ENCODE peak calls at places on chromosomes 16 and 17, in four cellular contexts. J is GM12878, M is K562, H is HepG2. O is an unnamed sample.

GRCh38 chr16:2256531-2257140 is 5.2 kb upstream of the ECI1 start:
- DNase-seq in H (no peak), J (no peak), M (no peak), O (no peak)

GRCh38 chr16:2765462-2766404 is 11.3 kb downstream of the ELOB start:
- DNase-seq in H (no peak), J (no peak), M (no peak), O (no peak)

GRCh38 chr17:83200231-83200699 is 120.9 kb downstream of the METRNL start:
- DNase-seq in J (no peak), H (no peak), M (no peak), O (peak)

GRCh38 chr16:17354121-17354750 is 116.5 kb downstream of the XYLT1 start:
- DNase-seq in H (no peak), J (no peak), M (no peak), O (no peak)

GRCh38 chr16:3525951-3526350 is 25.1 kb downstream of the CLUAP1 start:
- DNase-seq in H (no peak), M (no peak), J (no peak), O (no peak)

GRCh38 chr17:44374306-44375195 is 10.9 kb upstream of the FAM171A2 start:
- DNase-seq in J (no peak), M (peak), H (peak), O (peak)

GRCh38 chr16:83301966-83302365 is 505.8 kb upstream of the HSBP1 start:
- DNase-seq in H (no peak), M (no peak), J (no peak), O (no peak)

GRCh38 chr16:76943936-76944335 is 247.1 kb upstream of the MON1B start:
- DNase-seq in J (no peak), M (no peak), H (no peak), O (no peak)

GRCh38 chr16:2716101-2716885 is 3.7 kb downstream of the PRSS27 start:
- DNase-seq in H (no peak), M (no peak), J (no peak), O (no peak)

GRCh38 chr16:66382966-66383299 is 16.4 kb downstream of the CDH5 start:
- DNase-seq in M (no peak), J (no peak), H (peak), O (no peak)

GRCh38 chr17:51857052-51857593 is 301.4 kb downstream of the CA10 start:
- DNase-seq in H (no peak), J (no peak), M (no peak), O (no peak)

GRCh38 chr17:78176548-78177025 is 8.2 kb downstream of the SYNGR2 start:
- DNase-seq in J (no peak), H (no peak), M (peak), O (peak)

GRCh38 chr17:40061532-40062038 is 1.2 kb upstream of the THRA start:
- DNase-seq in J (no peak), M (no peak), H (no peak), O (no peak)

GRCh38 chr17:82465023-82465603 is 6.6 kb downstream of the NARF start:
- DNase-seq in M (no peak), H (no peak), J (no peak), O (no peak)

GRCh38 chr16:77794586-77794985 is 6.2 kb downstream of the VAT1L start:
- DNase-seq in J (no peak), M (no peak), H (no peak), O (no peak)

DNA sequence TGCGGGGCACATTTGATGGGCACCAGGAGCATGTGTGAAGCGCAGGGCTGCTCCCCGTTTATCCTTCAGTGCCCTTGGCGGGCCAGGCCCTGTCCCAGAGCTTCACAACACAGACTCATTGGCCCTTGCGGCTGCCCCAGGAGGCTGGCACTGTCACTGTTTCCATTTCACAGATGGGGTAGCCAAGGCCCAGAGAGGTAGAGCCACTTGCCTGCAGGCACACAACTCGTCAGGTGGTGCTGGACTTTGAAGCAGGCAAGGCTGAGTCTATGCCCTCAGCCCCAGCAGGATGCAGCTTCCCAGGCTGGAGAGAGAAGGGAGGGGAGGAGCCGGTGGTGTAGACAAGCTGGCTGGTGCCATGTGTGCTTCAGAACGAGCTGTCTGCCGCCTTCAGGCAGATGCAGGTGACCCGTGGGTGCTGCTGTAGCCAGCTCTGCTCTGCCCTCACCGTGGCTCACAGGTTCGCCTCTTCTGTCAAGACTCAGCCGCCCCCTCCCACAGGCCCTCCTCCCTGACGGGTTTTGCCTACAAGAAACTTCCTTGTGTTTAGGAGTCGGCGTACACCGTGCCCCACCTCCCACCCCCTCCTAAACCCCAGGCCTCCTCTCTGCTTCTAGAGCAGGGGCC is 232.3 kb upstream of the CIBAR2 start:
- DNase-seq in J (no peak), H (no peak), M (no peak), O (no peak)
- TF ChIP-seq CREM in J (no peak), H (no peak), M (no peak), O (no peak)

GRCh38 chr16:80935691-80936090 is 71.0 kb downstream of the CMC2 start:
- DNase-seq in J (no peak), H (no peak), M (no peak), O (no peak)

GRCh38 chr16:80932725-80933124 is 74.0 kb downstream of the CMC2 start:
- DNase-seq in J (no peak), M (no peak), H (no peak), O (no peak)

GRCh38 chr16:80936410-80936809 is 70.3 kb downstream of the CMC2 start:
- DNase-seq in M (no peak), J (no peak), H (no peak), O (no peak)

GRCh38 chr16:80931661-80931984 is 75.1 kb downstream of the CMC2 start:
- DNase-seq in J (no peak), M (no peak), H (no peak), O (no peak)

DNA sequence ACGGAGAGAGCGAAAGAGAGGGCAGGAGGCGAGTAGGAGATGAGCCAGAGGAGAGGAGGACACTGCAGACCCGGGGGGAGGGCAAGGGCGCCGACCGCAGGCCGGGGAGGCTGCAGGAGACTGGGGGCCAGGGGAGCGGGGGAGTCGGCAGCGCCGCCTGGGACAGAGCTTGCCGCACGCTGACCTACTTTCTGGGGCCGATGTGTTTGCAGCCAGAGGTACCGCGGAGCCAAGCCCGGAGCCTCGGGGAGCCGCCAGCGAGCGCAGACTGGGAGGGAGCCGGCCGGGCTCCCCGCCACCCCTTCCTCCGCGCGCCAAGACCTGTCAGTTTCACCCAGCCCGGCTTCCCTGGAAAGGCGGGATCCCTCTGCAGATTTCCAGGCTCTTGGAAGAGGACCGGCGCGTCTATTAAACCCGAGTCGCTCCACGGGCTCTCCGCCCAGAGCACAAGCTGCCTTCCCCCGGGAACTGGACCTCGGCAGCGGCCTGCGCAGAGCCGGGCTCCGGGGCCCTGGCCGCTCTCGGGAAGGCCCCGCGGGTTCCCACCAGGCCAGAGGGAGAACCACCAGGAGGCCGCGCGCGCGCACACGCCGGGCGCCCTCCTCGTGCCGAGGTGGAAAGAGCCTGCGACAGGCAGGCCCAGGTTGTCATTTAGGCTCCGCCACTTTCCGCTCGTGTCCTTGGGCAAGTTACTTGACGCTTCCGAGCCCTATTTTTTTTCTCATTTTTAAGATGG is 74.5 kb downstream of the CMC2 start:
- DNase-seq in H (peak), M (peak), J (no peak), O (peak)
- TF ChIP-seq CREM in H (no peak), M (no peak), J (no peak), O (no peak)

GRCh38 chr16:27452569-27453475 is 50.8 kb downstream of the IL21R start:
- DNase-seq in H (no peak), M (no peak), J (peak), O (no peak)

GRCh38 chr16:27448531-27449433 is 46.8 kb downstream of the IL21R start:
- DNase-seq in H (peak), M (no peak), J (no peak), O (no peak)

GRCh38 chr16:27449434-27450188 is 47.6 kb downstream of the IL21R start:
- DNase-seq in J (no peak), M (no peak), H (no peak), O (no peak)

GRCh38 chr16:27453476-27453825 is 51.5 kb downstream of the IL21R start:
- DNase-seq in M (no peak), H (no peak), J (no peak), O (no peak)

DNA sequence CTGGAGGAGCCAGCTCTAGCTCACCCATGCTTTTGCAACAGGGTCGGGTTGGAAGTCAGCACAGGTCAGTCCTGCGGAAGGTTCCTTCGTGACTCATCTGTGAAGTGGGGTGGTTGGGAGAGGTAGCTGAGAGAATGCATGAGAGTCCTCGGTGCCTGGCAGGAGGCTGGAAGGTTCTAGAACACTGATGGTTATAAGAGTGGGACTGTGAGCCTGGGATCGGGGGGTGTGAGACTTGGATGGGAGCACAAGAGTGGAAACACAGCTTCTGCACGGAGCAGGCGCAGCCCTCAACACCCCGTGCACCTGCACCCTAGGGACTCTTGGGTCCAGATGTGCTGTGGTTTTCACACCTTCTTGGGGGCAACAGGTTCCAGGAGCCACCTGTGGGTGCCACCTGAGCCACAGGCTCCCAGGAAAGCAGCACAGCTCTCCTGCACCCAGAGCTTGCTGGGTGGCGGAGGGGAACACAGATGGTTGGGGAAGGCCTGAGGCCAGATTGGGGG is 48.9 kb downstream of the IL21R start:
- DNase-seq in H (no peak), J (peak), M (no peak), O (no peak)
- TF ChIP-seq CREM in H (no peak), J (peak), M (no peak), O (no peak)

DNA sequence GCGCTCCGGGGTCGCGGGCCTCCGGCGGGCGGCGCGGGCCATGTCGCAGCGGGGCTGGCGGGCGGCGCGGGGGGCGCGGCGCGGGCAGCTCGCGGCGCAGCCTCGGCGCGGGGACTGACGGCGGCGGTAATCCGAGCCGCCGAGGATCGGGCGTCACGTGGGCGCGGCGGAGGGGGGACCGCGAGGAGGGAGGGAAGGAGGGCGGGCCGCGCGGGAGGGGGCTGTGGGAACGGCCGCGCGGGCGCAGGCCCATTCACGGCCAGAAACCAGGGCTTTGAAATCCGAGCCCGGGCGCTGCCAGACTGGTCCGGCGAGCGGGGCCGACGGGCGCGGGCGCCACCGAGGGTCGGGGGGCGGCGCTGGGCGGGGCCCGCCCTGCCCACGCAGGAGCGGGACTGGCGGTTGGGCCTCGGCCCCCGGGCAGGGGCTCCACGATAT is at the start of gene MTSS2:
- DNase-seq in J (no peak), H (peak), M (peak), O (peak)
- TF ChIP-seq CREM in J (no peak), H (no peak), M (peak), O (no peak)

DNA sequence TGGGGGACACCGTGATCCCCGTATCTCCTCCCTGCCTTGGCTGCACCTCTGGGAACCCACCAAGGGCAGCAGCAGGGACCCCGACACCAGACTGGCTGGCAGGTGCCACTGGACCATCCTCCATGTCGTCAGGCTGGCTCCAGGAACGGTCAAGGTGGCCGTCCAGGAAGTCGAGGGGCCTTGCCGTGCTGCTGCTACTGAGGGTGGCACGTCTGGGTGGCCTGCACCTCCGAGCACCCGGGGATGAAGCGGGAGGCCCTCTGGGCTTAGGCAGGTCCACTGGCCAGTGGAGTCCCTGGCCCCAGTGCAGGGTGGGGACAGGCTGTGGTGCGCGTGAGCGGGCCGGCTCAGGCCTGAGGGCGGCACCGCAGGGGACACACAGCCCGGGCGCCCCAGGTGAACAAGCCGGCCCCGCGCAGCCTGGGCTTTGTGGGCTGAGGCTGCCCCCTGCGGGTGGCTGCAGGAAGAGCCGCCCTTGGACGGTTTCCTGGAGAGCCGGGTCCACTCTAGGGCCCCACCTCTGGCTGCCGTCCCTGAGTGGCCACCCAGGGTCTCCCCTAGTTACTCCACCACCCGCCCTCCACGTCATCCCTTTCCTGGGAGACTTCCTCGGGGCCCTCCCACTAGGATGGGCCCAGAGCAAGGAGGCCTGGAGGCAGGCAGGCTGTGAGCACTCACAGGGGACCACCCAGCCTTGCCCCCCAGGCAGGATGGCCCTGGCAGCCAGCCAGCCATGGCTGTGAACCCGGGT is 42.8 kb upstream of the ZC3H18 start:
- DNase-seq in J (no peak), M (peak), H (peak), O (peak)
- TF ChIP-seq CREM in J (no peak), M (no peak), H (no peak), O (no peak)

GRCh38 chr17:66441012-66441703 is 138.7 kb downstream of the PRKCA start:
- DNase-seq in J (peak), H (no peak), M (no peak), O (no peak)
- TF ChIP-seq CREM in J (no peak), H (no peak), M (no peak), O (no peak)

GRCh38 chr17:56149266-56150036 is 3.8 kb upstream of the ANKFN1 start:
- DNase-seq in J (no peak), M (no peak), H (no peak), O (no peak)
- TF ChIP-seq CREM in J (no peak), M (no peak), H (no peak), O (no peak)

GRCh38 chr16:19994771-19995170 is 78.9 kb downstream of the GPR139 start:
- DNase-seq in M (no peak), H (no peak), J (no peak), O (no peak)
- TF ChIP-seq CREM in M (no peak), H (no peak), J (no peak), O (no peak)

DNA sequence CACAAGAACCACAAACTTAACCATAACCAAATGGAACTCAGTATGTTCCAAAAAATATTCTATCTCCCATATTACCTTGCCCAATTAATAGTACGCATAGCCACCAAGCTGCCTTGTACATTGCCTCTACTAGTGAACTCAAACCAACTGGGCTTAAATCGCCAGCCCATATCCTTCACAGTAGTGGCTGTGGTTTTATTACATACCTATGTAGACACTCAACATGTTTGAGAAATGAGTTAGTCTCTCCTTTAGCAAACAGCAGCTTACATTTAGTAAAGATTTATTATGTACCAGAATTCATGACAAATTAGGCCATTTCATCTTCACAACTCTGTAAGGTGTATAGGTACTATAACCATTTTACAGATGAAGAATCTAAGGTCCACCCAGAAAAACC is 41.4 kb downstream of the GRB2 start:
- DNase-seq in J (no peak), H (no peak), M (no peak), O (no peak)
- TF ChIP-seq CREM in J (no peak), H (no peak), M (no peak), O (no peak)